ENCODE peak calls at places on chromosomes 16 and 17, in six cellular contexts. One of them, this sample, is unnamed.

GRCh38 chr16:84278968-84279367 is 15.7 kb upstream of the WFDC1 start:
- DNase-seq in CD4-positive, alpha-beta T cell: no peak
- DNase-seq in omental fat pad: no peak
- DNase-seq in central memory CD8-positive, alpha-beta T cell: no peak
- DNase-seq in Karpas-422: no peak
- DNase-seq in nephron progenitor cell: peak; percentile 28
- DNase-seq in this sample: no peak

GRCh38 chr17:48241131-48241591 is 133.6 kb downstream of the SNX11 start:
- DNase-seq in CD4-positive, alpha-beta T cell: no peak
- DNase-seq in omental fat pad: no peak
- DNase-seq in central memory CD8-positive, alpha-beta T cell: no peak
- DNase-seq in Karpas-422: no peak
- DNase-seq in nephron progenitor cell: peak; percentile 46
- DNase-seq in this sample: peak; percentile 99

GRCh38 chr16:69351309-69352027 is at the start of gene TMED6:
- DNase-seq in CD4-positive, alpha-beta T cell: no peak
- DNase-seq in omental fat pad: no peak
- DNase-seq in central memory CD8-positive, alpha-beta T cell: no peak
- DNase-seq in Karpas-422: no peak
- DNase-seq in nephron progenitor cell: no peak
- DNase-seq in this sample: no peak

GRCh38 chr17:2259769-2260536 is 43.6 kb downstream of the SMG6 start:
- DNase-seq in CD4-positive, alpha-beta T cell: peak; percentile 50
- DNase-seq in omental fat pad: no peak
- DNase-seq in central memory CD8-positive, alpha-beta T cell: peak; percentile 46
- DNase-seq in Karpas-422: no peak
- DNase-seq in nephron progenitor cell: no peak
- DNase-seq in this sample: no peak

GRCh38 chr16:84356591-84357116 is 11.7 kb upstream of the ATP2C2 start:
- DNase-seq in CD4-positive, alpha-beta T cell: no peak
- DNase-seq in omental fat pad: no peak
- DNase-seq in central memory CD8-positive, alpha-beta T cell: no peak
- DNase-seq in Karpas-422: no peak
- DNase-seq in nephron progenitor cell: no peak
- DNase-seq in this sample: peak; percentile 80

GRCh38 chr16:85593503-85594195 is 19.5 kb upstream of the GSE1 start:
- DNase-seq in CD4-positive, alpha-beta T cell: no peak
- DNase-seq in omental fat pad: no peak
- DNase-seq in central memory CD8-positive, alpha-beta T cell: no peak
- DNase-seq in Karpas-422: no peak
- DNase-seq in nephron progenitor cell: no peak
- DNase-seq in this sample: no peak

GRCh38 chr17:45319239-45319703 is 2.5 kb upstream of the MAP3K14 start:
- DNase-seq in CD4-positive, alpha-beta T cell: no peak
- DNase-seq in omental fat pad: no peak
- DNase-seq in central memory CD8-positive, alpha-beta T cell: no peak
- DNase-seq in Karpas-422: no peak
- DNase-seq in nephron progenitor cell: no peak
- DNase-seq in this sample: no peak

GRCh38 chr16:49602201-49603041 is 228.8 kb downstream of the C16orf78 start:
- DNase-seq in CD4-positive, alpha-beta T cell: no peak
- DNase-seq in omental fat pad: no peak
- DNase-seq in central memory CD8-positive, alpha-beta T cell: no peak
- DNase-seq in Karpas-422: no peak
- DNase-seq in nephron progenitor cell: peak; percentile 52
- DNase-seq in this sample: no peak

GRCh38 chr17:48841395-48841831 is 10.6 kb downstream of the CALCOCO2 start:
- DNase-seq in CD4-positive, alpha-beta T cell: no peak
- DNase-seq in omental fat pad: no peak
- DNase-seq in central memory CD8-positive, alpha-beta T cell: peak; percentile 25
- DNase-seq in Karpas-422: no peak
- DNase-seq in nephron progenitor cell: no peak
- DNase-seq in this sample: no peak

GRCh38 chr17:30372755-30373154 is 6.0 kb upstream of the CPD start:
- DNase-seq in CD4-positive, alpha-beta T cell: no peak
- DNase-seq in omental fat pad: no peak
- DNase-seq in central memory CD8-positive, alpha-beta T cell: no peak
- DNase-seq in Karpas-422: peak; percentile 65
- DNase-seq in nephron progenitor cell: no peak
- DNase-seq in this sample: no peak

GRCh38 chr17:75524269-75524970 is 1.1 kb upstream of the LLGL2 start:
- DNase-seq in CD4-positive, alpha-beta T cell: no peak
- DNase-seq in omental fat pad: no peak
- DNase-seq in central memory CD8-positive, alpha-beta T cell: no peak
- DNase-seq in Karpas-422: no peak
- DNase-seq in nephron progenitor cell: no peak
- DNase-seq in this sample: no peak

GRCh38 chr16:87496101-87496801 is 3.4 kb upstream of the ZCCHC14 start:
- DNase-seq in CD4-positive, alpha-beta T cell: no peak
- DNase-seq in omental fat pad: no peak
- DNase-seq in central memory CD8-positive, alpha-beta T cell: peak; percentile 13
- DNase-seq in Karpas-422: no peak
- DNase-seq in nephron progenitor cell: no peak
- DNase-seq in this sample: no peak

GRCh38 chr17:41650794-41651624 is 26.6 kb upstream of the KRT17 start:
- DNase-seq in CD4-positive, alpha-beta T cell: no peak
- DNase-seq in omental fat pad: no peak
- DNase-seq in central memory CD8-positive, alpha-beta T cell: no peak
- DNase-seq in Karpas-422: no peak
- DNase-seq in nephron progenitor cell: no peak
- DNase-seq in this sample: no peak

GRCh38 chr16:52069866-52070265 is 477.1 kb downstream of the TOX3 start:
- DNase-seq in CD4-positive, alpha-beta T cell: no peak
- DNase-seq in omental fat pad: no peak
- DNase-seq in central memory CD8-positive, alpha-beta T cell: no peak
- DNase-seq in Karpas-422: peak; percentile 67
- DNase-seq in nephron progenitor cell: peak; percentile 4
- DNase-seq in this sample: peak; percentile 60

GRCh38 chr17:12256380-12256995 is 235.8 kb downstream of the MAP2K4 start:
- DNase-seq in CD4-positive, alpha-beta T cell: no peak
- DNase-seq in omental fat pad: no peak
- DNase-seq in central memory CD8-positive, alpha-beta T cell: no peak
- DNase-seq in Karpas-422: peak; percentile 80
- DNase-seq in nephron progenitor cell: peak; percentile 35
- DNase-seq in this sample: peak; percentile 12

GRCh38 chr17:80790021-80790765 is 201.4 kb upstream of the CHMP6 start:
- DNase-seq in CD4-positive, alpha-beta T cell: no peak
- DNase-seq in omental fat pad: no peak
- DNase-seq in central memory CD8-positive, alpha-beta T cell: no peak
- DNase-seq in Karpas-422: peak; percentile 78
- DNase-seq in nephron progenitor cell: no peak
- DNase-seq in this sample: no peak